ENCODE peak calls at places on chromosomes 12 and 14, in six cellular contexts. N is HFF-Myc, Y is transverse colon, I is kidney glomerular epithelial cell, W is DMS153, S is cardiac fibroblast. Q is an unnamed sample.

GRCh38 chr12:26878661-26879119 is 45.7 kb upstream of the ITPR2 start:
- DNase-seq in Y (peak), I (peak), S (peak), W (peak), N (peak), Q (peak)

GRCh38 chr12:74537126-74537706 is 419 bp upstream of the ATXN7L3B start:
- DNase-seq in W (peak), Y (no peak), S (peak), I (peak), N (peak), Q (no peak)

GRCh38 chr12:60920841-60921495 is 1325.1 kb downstream of the SLC16A7 start:
- DNase-seq in I (no peak), S (peak), Y (no peak), N (no peak), W (no peak), Q (no peak)

GRCh38 chr12:108565976-108566375 is 3.6 kb downstream of the ISCU start:
- DNase-seq in S (peak), Y (peak), I (peak), N (no peak), W (peak), Q (peak)

GRCh38 chr14:96037891-96038557 is 1.1 kb upstream of the C14orf132 start:
- DNase-seq in S (peak), N (no peak), Y (peak), W (peak), I (no peak), Q (peak)

GRCh38 chr14:70955543-70956480 is 48.6 kb downstream of the PCNX1 start:
- DNase-seq in I (no peak), S (peak), N (no peak), Y (no peak), W (no peak), Q (peak)

GRCh38 chr12:123602651-123603195 is 824 bp downstream of the DDX55 start:
- DNase-seq in Y (no peak), I (no peak), S (peak), W (no peak), N (no peak), Q (no peak)

GRCh38 chr14:56055521-56055920 is 62.7 kb upstream of the PELI2 start:
- DNase-seq in S (no peak), Y (no peak), I (no peak), W (no peak), N (no peak), Q (no peak)

GRCh38 chr12:4962539-4963486 is 53.1 kb downstream of the KCNA1 start:
- DNase-seq in W (no peak), N (no peak), S (peak), I (no peak), Y (no peak), Q (no peak)

GRCh38 chr14:75068294-75069020 is 984 bp upstream of the ZC2HC1C start:
- DNase-seq in Y (no peak), N (no peak), S (no peak), W (no peak), I (peak), Q (no peak)

GRCh38 chr12:1419849-1420371 is 174.5 kb downstream of the FBXL14 start:
- DNase-seq in Y (no peak), S (no peak), W (no peak), N (no peak), I (no peak), Q (no peak)

GRCh38 chr12:130097798-130098255 is 64.4 kb upstream of the FZD10 start:
- DNase-seq in I (no peak), S (no peak), N (no peak), W (no peak), Y (no peak), Q (no peak)

Q was measured in thyroid gland.